ENCODE peak calls at places on chromosomes 16 and 17, in four cellular contexts. F, D, Y and J are unnamed samples.

GRCh38 chr17:47812146-47812920 is 9.3 kb downstream of the OSBPL7 start:
- DNase-seq in F (peak; percentile 41), D (no peak), Y (no peak), J (no peak)

GRCh38 chr17:48429156-48429555 is 858 bp downstream of the SKAP1 start:
- DNase-seq in F (no peak), D (no peak), Y (no peak), J (no peak)

GRCh38 chr17:77316191-77316641 is 175.4 kb downstream of the SEC14L1 start:
- DNase-seq in F (peak; percentile 89), D (peak; percentile 76), Y (peak; percentile 72), J (no peak)

GRCh38 chr16:29710227-29711219 is 31.5 kb downstream of the QPRT start:
- DNase-seq in F (no peak), D (peak; percentile 82), Y (no peak), J (peak; percentile 53)

GRCh38 chr17:82314721-82315605 is 2.4 kb downstream of the CD7 start:
- DNase-seq in F (no peak), D (no peak), Y (no peak), J (no peak)

GRCh38 chr16:4689091-4689671 is 4.2 kb upstream of the NUDT16L1 start:
- DNase-seq in F (no peak), D (no peak), Y (peak; percentile 46), J (no peak)

GRCh38 chr17:13157656-13158055 is 139.8 kb upstream of the ELAC2 start:
- DNase-seq in F (no peak), D (no peak), Y (no peak), J (no peak)

GRCh38 chr16:31188450-31189411 is 8.8 kb downstream of the FUS start:
- DNase-seq in F (no peak), D (no peak), Y (no peak), J (no peak)

GRCh38 chr16:48559462-48560211 is 50.3 kb downstream of the N4BP1 start:
- DNase-seq in F (no peak), D (no peak), Y (no peak), J (no peak)

GRCh38 chr16:47043200-47043599 is 69.7 kb upstream of the DNAJA2 start:
- DNase-seq in F (no peak), D (no peak), Y (no peak), J (no peak)

GRCh38 chr17:27630607-27631408 is at the start of gene LGALS9:
- DNase-seq in F (no peak), D (peak; percentile 27), Y (no peak), J (no peak)

GRCh38 chr16:50831751-50832150 is 89.9 kb downstream of the CYLD start:
- DNase-seq in F (peak; percentile 22), D (no peak), Y (no peak), J (no peak)

GRCh38 chr17:80327518-80327917 is 66.9 kb downstream of the RNF213 start:
- DNase-seq in F (no peak), D (no peak), Y (peak; percentile 28), J (no peak)

GRCh38 chr17:7047566-7047965 is 3.7 kb upstream of the SLC16A11 start:
- DNase-seq in F (no peak), D (no peak), Y (no peak), J (no peak)

GRCh38 chr16:3878610-3879009 is 1.9 kb downstream of the CREBBP start:
- DNase-seq in F (no peak), D (peak; percentile 48), Y (no peak), J (no peak)

GRCh38 chr17:31739300-31739699 is 119.7 kb downstream of the COPRS start:
- DNase-seq in F (no peak), D (peak; percentile 67), Y (no peak), J (no peak)

GRCh38 chr16:2151188-2152091 is 3.0 kb downstream of the RAB26 start:
- DNase-seq in F (no peak), D (no peak), Y (no peak), J (peak; percentile 64)

GRCh38 chr17:28029033-28029432 is 13.4 kb upstream of the NLK start:
- DNase-seq in F (no peak), D (no peak), Y (no peak), J (no peak)

GRCh38 chr16:50692644-50692998 is 785 bp upstream of the NOD2 start:
- DNase-seq in F (no peak), D (no peak), Y (no peak), J (no peak)

GRCh38 chr16:64950262-64950661 is 171.6 kb downstream of the CDH11 start:
- DNase-seq in F (no peak), D (no peak), Y (no peak), J (no peak)

GRCh38 chr16:83552193-83552592 is 255.6 kb upstream of the HSBP1 start:
- DNase-seq in F (no peak), D (peak; percentile 50), Y (no peak), J (no peak)

GRCh38 chr16:31269541-31269940 is 9.8 kb downstream of the ITGAM start:
- DNase-seq in F (no peak), D (no peak), Y (no peak), J (no peak)

GRCh38 chr17:42548070-42548837 is 4.5 kb upstream of the HSD17B1 start:
- DNase-seq in F (no peak), D (peak; percentile 60), Y (peak; percentile 63), J (peak; percentile 77)

GRCh38 chr17:41546819-41547218 is 18.7 kb upstream of the KRT19 start:
- DNase-seq in F (no peak), D (no peak), Y (no peak), J (no peak)

GRCh38 chr16:11231367-11231970 is 24.5 kb downstream of the SOCS1 start:
- DNase-seq in F (no peak), D (no peak), Y (no peak), J (no peak)

GRCh38 chr16:9845661-9846361 is 336.4 kb downstream of the GRIN2A start:
- DNase-seq in F (no peak), D (no peak), Y (no peak), J (no peak)

GRCh38 chr17:44556114-44556853 is 1.0 kb upstream of the FZD2 start:
- DNase-seq in F (peak; percentile 72), D (peak; percentile 71), Y (no peak), J (no peak)

GRCh38 chr17:77492446-77493237 is 351.9 kb downstream of the SEC14L1 start:
- DNase-seq in F (no peak), D (no peak), Y (peak; percentile 39), J (no peak)

GRCh38 chr17:69175262-69175811 is 33.6 kb upstream of the ABCA6 start:
- DNase-seq in F (no peak), D (no peak), Y (no peak), J (no peak)

GRCh38 chr17:29764748-29765147 is 142.0 kb upstream of the CORO6 start:
- DNase-seq in F (no peak), D (no peak), Y (no peak), J (no peak)

GRCh38 chr16:1909661-1910231 is 8.5 kb downstream of the HS3ST6 start:
- DNase-seq in F (no peak), D (no peak), Y (no peak), J (peak; percentile 46)

GRCh38 chr17:64413505-64413904 is 22.8 kb upstream of the PECAM1 start:
- DNase-seq in F (no peak), D (no peak), Y (no peak), J (no peak)
- H3K4me1 ChIP-seq in F (no peaks in the 10 kb centered on the region), D (no peaks in the 10 kb centered on the region), Y (no peaks in the 10 kb centered on the region), J (no peaks in the 10 kb centered on the region)

GRCh38 chr17:4843451-4843850 is 10.3 kb downstream of the MINK1 start:
- DNase-seq in F (no peak), D (no peak), Y (no peak), J (no peak)
- H3K4me1 ChIP-seq in F (no peaks in the 10 kb centered on the region), D (peaks cover 10% of the 10 kb centered on the region), Y (peaks cover 5% of the 10 kb centered on the region), J (no peaks in the 10 kb centered on the region)

DNA sequence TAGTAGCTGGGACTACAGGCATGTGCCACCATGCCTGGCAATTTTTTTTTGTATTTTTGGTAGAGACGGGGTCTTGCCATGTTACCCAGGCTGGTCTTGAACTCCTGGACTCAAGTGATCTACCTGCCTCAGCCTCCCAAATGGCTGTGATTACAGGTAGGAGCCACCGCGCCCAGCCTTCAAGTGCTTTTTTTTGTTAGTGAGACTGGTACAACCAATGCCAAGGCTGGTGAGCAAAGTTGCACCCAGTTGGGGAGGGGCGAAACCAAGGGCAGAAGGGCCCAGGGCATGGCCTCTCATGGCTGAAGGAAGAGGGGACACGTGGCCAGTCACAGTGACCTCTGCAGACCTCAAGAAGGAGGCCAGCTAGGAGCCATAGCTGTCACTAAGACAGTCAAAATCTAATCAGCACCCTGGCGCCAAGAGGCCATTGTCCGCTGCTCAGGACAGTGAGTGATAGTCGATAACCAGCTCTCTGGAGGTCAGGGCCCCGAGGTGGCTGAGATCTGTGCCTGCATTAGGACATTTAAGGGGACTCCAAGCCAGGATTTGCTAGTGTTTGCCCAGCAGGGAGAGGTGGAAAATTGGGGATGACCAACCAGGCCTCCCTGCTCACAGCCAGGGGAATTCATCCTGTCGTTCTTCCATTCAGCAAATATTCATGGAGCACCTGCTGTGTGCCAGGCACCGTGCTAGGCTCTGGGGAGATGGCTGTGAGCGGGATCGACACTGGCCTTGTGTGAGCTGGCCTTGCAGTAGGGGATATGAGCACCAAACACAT is 10.2 kb downstream of the IL4R start:
- DNase-seq in F (no peak), D (no peak), Y (no peak), J (no peak)
- H3K4me1 ChIP-seq in F (peaks cover 18% of the 10 kb centered on the region), D (peaks cover 39% of the 10 kb centered on the region), Y (peaks cover 4% of the 10 kb centered on the region), J (no peaks in the 10 kb centered on the region)

GRCh38 chr16:79463839-79464238 is 136.7 kb downstream of the MAF start:
- DNase-seq in F (no peak), D (no peak), Y (no peak), J (no peak)
- H3K4me1 ChIP-seq in F (no peaks in the 10 kb centered on the region), D (no peaks in the 10 kb centered on the region), Y (peaks cover 15% of the 10 kb centered on the region), J (no peaks in the 10 kb centered on the region)

GRCh38 chr17:57894848-57895247 is 45.0 kb upstream of the MRPS23 start:
- DNase-seq in F (no peak), D (no peak), Y (no peak), J (no peak)
- H3K4me1 ChIP-seq in F (peaks cover 42% of the 10 kb centered on the region), D (peaks cover 26% of the 10 kb centered on the region), Y (peaks cover 88% of the 10 kb centered on the region), J (peaks cover 9% of the 10 kb centered on the region)

GRCh38 chr17:17946104-17946503 is 26.1 kb downstream of the TOM1L2 start:
- DNase-seq in F (no peak), D (no peak), Y (no peak), J (no peak)
- H3K4me1 ChIP-seq in F (peaks cover 5% of the 10 kb centered on the region), D (peaks cover 24% of the 10 kb centered on the region), Y (peaks cover 72% of the 10 kb centered on the region), J (peaks cover 22% of the 10 kb centered on the region)